ENCODE peak calls at places on chromosomes 3 and 15, in seven cellular contexts. B is activated naive CD4-positive, alpha-beta T cell; P is germinal center; E is CD8-positive, alpha-beta memory T cell; G is AG09319; D is memory B cell; X is left ventricle myocardium inferior. Z is an unnamed sample.

GRCh38 chr3:27326211-27326948 is 42.8 kb downstream of the NEK10 start:
- DNase-seq in P (no peak), D (no peak), B (no peak), G (peak; percentile 87), E (no peak), X (no peak), Z (peak; percentile 58)

GRCh38 chr15:67824157-67824899 is 981 bp upstream of the SKOR1 start:
- DNase-seq in D (peak; percentile 29), B (no peak), E (no peak), X (no peak), G (no peak), P (peak; percentile 6), Z (no peak)

GRCh38 chr15:70376929-70377691 is 279.4 kb upstream of the TLE3 start:
- DNase-seq in P (no peak), X (peak; percentile 80), B (no peak), D (no peak), G (peak; percentile 18), E (no peak), Z (peak; percentile 48)

GRCh38 chr3:192830279-192831110 is 87.2 kb downstream of the MB21D2 start:
- DNase-seq in P (no peak), X (no peak), D (no peak), B (no peak), E (no peak), G (no peak), Z (no peak)

GRCh38 chr15:50257924-50258323 is 7.6 kb downstream of the HDC start:
- DNase-seq in G (peak; percentile 12), D (no peak), X (no peak), B (no peak), P (no peak), E (no peak), Z (no peak)

GRCh38 chr3:170307998-170308398 is 49.5 kb upstream of the SKIL start:
- DNase-seq in G (no peak), B (no peak), E (no peak), D (no peak), X (no peak), P (no peak), Z (no peak)

GRCh38 chr3:109977903-109978302 is 640.6 kb upstream of the DPPA4 start:
- DNase-seq in P (no peak), X (no peak), B (no peak), G (no peak), E (no peak), D (no peak), Z (no peak)

GRCh38 chr3:31937225-31937624 is 43.8 kb downstream of the OSBPL10 start:
- DNase-seq in B (no peak), E (no peak), D (no peak), G (no peak), P (no peak), X (no peak), Z (no peak)

GRCh38 chr3:193788189-193788946 is 195.4 kb downstream of the OPA1 start:
- DNase-seq in B (no peak), P (peak; percentile 84), G (no peak), E (no peak), X (peak; percentile 56), D (peak; percentile 47), Z (peak; percentile 60)

Z was measured in mucosa of gallbladder.